ENCODE peak calls at places on chromosome 14, in nine cellular contexts. R, Y, L, X, S, H, A, P and F are unnamed samples.

GRCh38 chr14:69464829-69465228 is 19.7 kb upstream of the PLEKHD1 start:
- DNase-seq in X (no peak), R (peak), H (no peak), A (no peak), P (no peak), S (no peak), L (no peak), Y (no peak), F (no peak)

GRCh38 chr14:63517354-63517753 is 25.8 kb downstream of the PPP2R5E start:
- DNase-seq in Y (no peak), H (no peak), X (no peak), S (no peak), R (no peak), P (no peak), L (no peak), A (no peak), F (no peak)

GRCh38 chr14:30906752-30907658 is 32.6 kb downstream of the COCH start:
- DNase-seq in Y (no peak), H (no peak), P (no peak), X (no peak), A (peak), L (no peak), S (no peak), R (no peak), F (no peak)

GRCh38 chr14:104148433-104149277 is 10.3 kb downstream of the KIF26A start:
- DNase-seq in R (no peak), X (peak), H (no peak), Y (no peak), A (no peak), S (no peak), L (no peak), P (no peak), F (no peak)

GRCh38 chr14:24309538-24310386 is at the start of gene LTB4R2:
- DNase-seq in R (no peak), H (no peak), P (no peak), X (no peak), Y (no peak), S (no peak), L (no peak), A (no peak), F (no peak)

GRCh38 chr14:70416322-70416716 is 571 bp downstream of the SYNJ2BP start:
- DNase-seq in S (no peak), L (no peak), R (no peak), A (no peak), P (no peak), X (no peak), H (no peak), Y (no peak), F (no peak)

GRCh38 chr14:45251912-45252311 is 1.1 kb downstream of the MIS18BP1 start:
- DNase-seq in X (no peak), L (peak), H (no peak), Y (no peak), P (peak), R (no peak), A (peak), S (no peak), F (no peak)

GRCh38 chr14:22536853-22537338 is 52.1 kb downstream of the DAD1 start:
- DNase-seq in R (peak), P (no peak), S (no peak), X (no peak), L (no peak), H (peak), A (no peak), Y (peak), F (peak)

GRCh38 chr14:104458845-104459244 is 120.7 kb upstream of the C14orf180 start:
- DNase-seq in H (no peak), A (no peak), X (no peak), Y (no peak), S (no peak), P (no peak), L (no peak), R (no peak), F (peak)

GRCh38 chr14:88960528-88960927 is 136.1 kb downstream of the TTC8 start:
- DNase-seq in S (no peak), Y (no peak), R (no peak), A (no peak), P (no peak), L (no peak), H (no peak), X (no peak), F (no peak)

GRCh38 chr14:70919774-70920173 is 12.5 kb downstream of the PCNX1 start:
- DNase-seq in R (no peak), L (no peak), A (no peak), P (no peak), H (no peak), Y (no peak), X (no peak), S (no peak), F (no peak)

GRCh38 chr14:83291716-83292115 is 1758.1 kb upstream of the SEL1L start:
- DNase-seq in L (no peak), Y (no peak), X (no peak), A (no peak), S (no peak), H (no peak), R (no peak), P (no peak), F (no peak)

GRCh38 chr14:76968621-76969063 is 59.9 kb downstream of the IRF2BPL start:
- DNase-seq in X (no peak), A (no peak), S (no peak), L (no peak), H (no peak), P (no peak), R (peak), Y (no peak), F (no peak)

GRCh38 chr14:73462815-73463214 is 4.5 kb upstream of the NUMB start:
- DNase-seq in H (no peak), L (no peak), A (no peak), Y (no peak), X (no peak), P (no peak), R (no peak), S (no peak), F (no peak)

GRCh38 chr14:99264691-99265090 is 7.3 kb downstream of the BCL11B start:
- DNase-seq in Y (no peak), P (peak), A (no peak), S (no peak), R (no peak), L (no peak), X (no peak), H (no peak), F (no peak)

GRCh38 chr14:100076630-100077029 is 11.4 kb downstream of the EVL start:
- DNase-seq in P (no peak), L (no peak), R (no peak), Y (peak), H (no peak), A (no peak), X (peak), S (no peak), F (no peak)

GRCh38 chr14:51544901-51545300 is 106.8 kb upstream of the FRMD6 start:
- DNase-seq in Y (no peak), X (no peak), P (no peak), L (no peak), R (no peak), S (no peak), H (no peak), A (no peak), F (no peak)

GRCh38 chr14:49761839-49762551 is 6.0 kb upstream of the KLHDC2 start:
- DNase-seq in S (no peak), H (no peak), A (no peak), L (no peak), Y (no peak), P (no peak), R (no peak), X (no peak), F (no peak)

GRCh38 chr14:90722590-90722989 is 93.6 kb downstream of the TTC7B start:
- DNase-seq in R (no peak), L (no peak), Y (no peak), P (no peak), S (no peak), A (peak), H (no peak), X (no peak), F (no peak)

GRCh38 chr14:28763914-28764848 is 2.4 kb upstream of the FOXG1 start:
- DNase-seq in P (no peak), L (peak), S (no peak), X (no peak), A (no peak), H (no peak), R (peak), Y (no peak), F (no peak)

GRCh38 chr14:93648440-93649168 is 139.7 kb downstream of the PRIMA1 start:
- DNase-seq in H (no peak), X (no peak), P (no peak), S (no peak), L (peak), A (peak), R (no peak), Y (no peak), F (no peak)

GRCh38 chr14:38128640-38129039 is 79.1 kb upstream of the SSTR1 start:
- DNase-seq in S (no peak), P (no peak), X (no peak), H (no peak), R (no peak), Y (no peak), L (no peak), A (no peak), F (no peak)

GRCh38 chr14:104280085-104280901 is 141.9 kb downstream of the KIF26A start:
- DNase-seq in A (no peak), Y (peak), R (no peak), H (no peak), X (no peak), P (no peak), S (peak), L (no peak), F (no peak)

GRCh38 chr14:99774526-99775307 is 18.5 kb upstream of the EML1 start:
- DNase-seq in H (no peak), Y (peak), R (peak), A (no peak), P (no peak), X (peak), L (no peak), S (no peak), F (no peak)

GRCh38 chr14:99731536-99732435 is 47.7 kb downstream of the CYP46A1 start:
- DNase-seq in L (no peak), S (no peak), Y (peak), R (no peak), P (no peak), A (no peak), H (no peak), X (no peak), F (no peak)

GRCh38 chr14:101823511-101824120 is 62.1 kb downstream of the PPP2R5C start:
- DNase-seq in P (peak), H (peak), R (no peak), X (no peak), L (no peak), S (no peak), Y (peak), A (peak), F (no peak)

GRCh38 chr14:33569844-33570716 is 380.8 kb downstream of the EGLN3 start:
- DNase-seq in X (no peak), A (no peak), Y (no peak), R (no peak), P (no peak), L (no peak), H (no peak), S (no peak), F (no peak)

GRCh38 chr14:39682000-39682399 is 249.8 kb upstream of the FBXO33 start:
- DNase-seq in P (no peak), X (no peak), R (no peak), S (no peak), L (no peak), Y (no peak), H (no peak), A (no peak), F (no peak)

GRCh38 chr14:55731881-55732498 is 152.0 kb downstream of the KTN1 start:
- DNase-seq in A (peak), L (no peak), S (no peak), R (no peak), P (peak), Y (no peak), X (no peak), H (peak), F (no peak)

GRCh38 chr14:99570542-99571302 is 33.3 kb downstream of the CCDC85C start:
- DNase-seq in X (no peak), P (no peak), A (no peak), S (no peak), L (no peak), H (no peak), Y (no peak), R (no peak), F (no peak)

GRCh38 chr14:52553002-52553670 is 500 bp downstream of the GPR137C start:
- DNase-seq in X (no peak), H (no peak), Y (peak), P (peak), L (peak), A (peak), S (no peak), R (no peak), F (no peak)

GRCh38 chr14:104739026-104739425 is 13.9 kb upstream of the SIVA1 start:
- DNase-seq in S (no peak), Y (no peak), R (no peak), H (no peak), P (no peak), X (no peak), L (no peak), A (no peak), F (no peak)